ENCODE peak calls at places on chromosomes 4 and X, in six cellular contexts. H, I, E, Z, V and S are unnamed samples.

GRCh38 chr4:6193399-6193798 is 7.0 kb downstream of the JAKMIP1 start:
- DNase-seq in H (no peak), I (no peak), E (no peak), Z (no peak), V (no peak), S (no peak)

GRCh38 chr4:100738388-100739165 is 220.8 kb upstream of the EMCN start:
- DNase-seq in H (no peak), I (peak), E (no peak), Z (no peak), V (peak), S (peak)

GRCh38 chrX:103367502-103367901 is 8.8 kb upstream of the BEX3 start:
- DNase-seq in H (no peak), I (no peak), E (no peak), Z (no peak), V (no peak), S (no peak)

GRCh38 chrX:8668797-8669196 is 63.1 kb downstream of the ANOS1 start:
- DNase-seq in H (peak), I (no peak), E (no peak), Z (no peak), V (no peak), S (no peak)

GRCh38 chr4:166386491-166387367 is 513.7 kb downstream of the TLL1 start:
- DNase-seq in H (no peak), I (no peak), E (no peak), Z (no peak), V (no peak), S (no peak)

GRCh38 chrX:110346681-110347080 is 12.0 kb upstream of the RTL9 start:
- DNase-seq in H (no peak), I (peak), E (no peak), Z (no peak), V (no peak), S (no peak)

GRCh38 chr4:145125396-145125795 is 27.3 kb downstream of the ABCE1 start:
- DNase-seq in H (no peak), I (no peak), E (no peak), Z (no peak), V (no peak), S (no peak)

GRCh38 chrX:106706466-106706865 is 20.0 kb upstream of the RNF128 start:
- DNase-seq in H (no peak), I (no peak), E (no peak), Z (no peak), V (no peak), S (no peak)

GRCh38 chr4:105709081-105709450 is 482 bp downstream of the GSTCD start:
- DNase-seq in H (peak), I (peak), E (no peak), Z (peak), V (no peak), S (no peak)

GRCh38 chr4:177201614-177202013 is 108.1 kb upstream of the NEIL3 start:
- DNase-seq in H (no peak), I (no peak), E (no peak), Z (no peak), V (no peak), S (no peak)

GRCh38 chr4:87227704-87228560 is 7.5 kb upstream of the KLHL8 start:
- DNase-seq in H (no peak), I (no peak), E (no peak), Z (no peak), V (no peak), S (no peak)

GRCh38 chr4:78235800-78236199 is 178.7 kb downstream of the FRAS1 start:
- DNase-seq in H (no peak), I (no peak), E (no peak), Z (no peak), V (no peak), S (no peak)

GRCh38 chr4:185463541-185463940 is 8.0 kb downstream of the CCDC110 start:
- DNase-seq in H (no peak), I (no peak), E (no peak), Z (no peak), V (no peak), S (no peak)

GRCh38 chrX:107712231-107713204 is 63.1 kb downstream of the TSC22D3 start:
- DNase-seq in H (no peak), I (peak), E (no peak), Z (no peak), V (no peak), S (no peak)
- H3K4me3 ChIP-seq in H (no peak), I (no peak), E (no peak), Z (no peak), V (no peak), S (no peak)

DNA sequence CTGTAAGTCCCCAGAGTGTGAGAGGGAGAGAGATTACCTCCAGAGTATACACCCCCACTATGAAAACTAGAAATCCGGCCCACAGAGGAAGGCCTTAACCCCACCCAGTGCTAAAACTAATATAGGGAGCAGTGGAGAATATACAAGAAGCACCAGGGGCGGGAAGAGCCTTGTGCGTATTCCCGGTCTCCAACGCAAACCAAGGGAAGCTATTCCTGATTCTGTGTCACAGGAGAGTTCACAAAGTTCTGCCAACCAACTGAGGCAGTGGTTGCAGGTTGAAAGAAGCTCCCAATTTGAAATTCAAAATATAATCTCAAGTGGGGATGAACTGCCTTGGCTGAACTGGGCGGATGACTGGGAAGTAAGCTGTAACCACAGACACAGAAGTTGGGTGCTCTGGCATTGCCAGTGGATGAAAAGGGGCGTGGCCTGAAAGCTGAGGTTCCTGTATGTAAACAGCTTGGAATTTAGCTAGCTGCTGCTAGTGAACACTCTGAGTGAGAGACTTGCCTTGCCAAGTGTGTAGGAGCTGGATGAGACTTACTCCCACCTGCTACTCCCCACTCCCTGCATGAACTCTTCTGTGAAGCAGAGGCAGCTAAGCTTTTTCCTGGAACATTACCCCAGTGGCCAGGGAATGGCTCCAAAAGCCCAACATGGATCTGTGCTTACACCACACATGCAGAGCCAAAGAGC is 32.7 kb downstream of the ELF2 start:
- DNase-seq in H (no peak), I (peak), E (peak), Z (no peak), V (peak), S (no peak)
- TF ChIP-seq CTCF in H (no peak), I (no peak), E (no peak), Z (no peak), V (no peak), S (no peak)

DNA sequence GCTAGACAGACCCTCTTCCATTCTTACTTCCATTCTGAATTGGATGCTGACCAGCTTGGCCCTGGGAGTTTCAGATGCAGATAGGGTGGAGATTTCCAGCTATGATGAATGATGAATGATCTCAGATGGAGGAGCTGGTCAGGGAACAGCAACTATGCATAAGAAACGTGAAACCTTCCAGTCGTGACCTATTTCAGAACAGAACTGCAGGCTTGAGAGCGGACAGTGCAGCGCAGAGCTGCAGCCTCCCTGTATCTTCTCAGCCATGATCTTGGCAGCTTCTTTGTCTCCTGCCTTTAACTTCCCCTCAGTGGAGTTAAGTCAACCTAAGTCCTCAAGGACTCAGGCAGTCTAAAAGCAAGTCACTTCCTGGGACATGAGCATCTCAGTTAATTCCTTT is 43.3 kb upstream of the HAND2 start:
- DNase-seq in H (no peak), I (no peak), E (no peak), Z (no peak), V (no peak), S (no peak)
- H3K4me3 ChIP-seq in H (no peak), I (no peak), E (no peak), Z (no peak), V (no peak), S (no peak)

DNA sequence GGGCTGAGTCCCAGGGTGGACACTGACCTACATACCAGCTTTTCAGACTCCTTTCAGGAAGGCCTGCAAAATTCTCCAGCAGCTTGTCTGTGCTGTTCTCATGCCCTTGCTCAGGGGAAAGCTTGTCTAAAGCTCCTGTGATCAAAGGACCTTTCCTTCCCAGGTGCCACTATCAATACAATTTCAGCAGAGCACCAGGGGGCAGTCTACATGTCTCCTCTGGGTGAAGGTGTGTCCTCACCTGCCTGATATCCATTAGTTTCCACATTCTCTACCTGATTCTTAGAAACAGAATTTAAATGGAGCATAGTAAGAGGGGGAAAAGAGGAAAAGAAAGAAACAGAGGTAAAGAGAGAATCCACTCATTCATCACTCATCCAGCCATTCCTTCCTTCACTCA is 114.2 kb downstream of the PPARGC1A start:
- DNase-seq in H (peak), I (no peak), E (no peak), Z (no peak), V (no peak), S (no peak)
- TF ChIP-seq CTCF in H (peak), I (no peak), E (peak), Z (no peak), V (peak), S (no peak)

DNA sequence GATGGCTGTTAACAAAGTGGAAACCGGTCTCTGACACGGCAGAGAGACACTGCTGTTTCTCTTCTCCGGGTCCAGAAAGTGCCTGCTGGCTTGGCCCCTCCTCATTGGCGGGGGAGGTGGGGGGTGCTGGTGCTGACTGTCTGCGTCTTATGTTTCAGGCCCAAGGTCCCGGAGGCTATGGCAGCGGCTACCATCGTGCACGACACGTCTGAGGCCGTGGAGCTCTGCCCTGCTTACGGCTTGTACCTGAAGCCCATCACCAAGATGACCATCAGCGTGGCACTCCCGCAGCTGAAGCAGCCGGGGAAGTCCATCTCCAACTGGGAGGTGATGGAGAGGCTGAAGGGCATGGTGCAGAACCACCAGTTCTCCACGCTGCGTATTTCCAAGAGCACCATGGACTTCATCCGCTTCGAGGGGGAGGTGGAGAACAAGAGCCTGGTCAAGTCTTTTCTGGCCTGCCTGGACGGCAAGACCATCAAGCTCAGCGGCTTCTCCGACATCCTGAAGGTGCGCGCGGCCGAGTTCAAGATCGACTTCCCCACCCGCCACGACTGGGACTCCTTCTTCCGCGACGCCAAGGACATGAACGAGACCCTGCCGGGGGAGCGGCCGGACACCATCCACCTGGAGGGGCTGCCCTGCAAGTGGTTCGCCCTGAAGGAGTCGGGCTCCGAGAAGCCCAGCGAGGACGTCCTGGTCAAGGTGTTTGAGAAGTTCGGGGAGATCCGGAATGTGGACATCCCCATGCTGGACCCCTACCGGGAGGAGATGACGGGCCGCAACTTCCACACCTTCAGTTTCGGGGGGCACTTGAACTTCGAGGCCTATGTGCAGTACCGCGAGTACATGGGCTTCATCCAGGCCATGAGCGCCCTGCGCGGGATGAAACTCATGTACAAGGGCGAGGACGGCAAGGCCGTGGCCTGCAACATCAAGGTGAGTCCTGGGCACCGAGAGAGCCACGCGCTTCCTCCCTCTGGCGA is 2.2 kb downstream of the AKAP17A start:
- DNase-seq in H (no peak), I (no peak), E (no peak), Z (no peak), V (no peak), S (no peak)
- H3K4me3 ChIP-seq in H (no peak), I (peak), E (no peak), Z (peak), V (peak), S (peak)

DNA sequence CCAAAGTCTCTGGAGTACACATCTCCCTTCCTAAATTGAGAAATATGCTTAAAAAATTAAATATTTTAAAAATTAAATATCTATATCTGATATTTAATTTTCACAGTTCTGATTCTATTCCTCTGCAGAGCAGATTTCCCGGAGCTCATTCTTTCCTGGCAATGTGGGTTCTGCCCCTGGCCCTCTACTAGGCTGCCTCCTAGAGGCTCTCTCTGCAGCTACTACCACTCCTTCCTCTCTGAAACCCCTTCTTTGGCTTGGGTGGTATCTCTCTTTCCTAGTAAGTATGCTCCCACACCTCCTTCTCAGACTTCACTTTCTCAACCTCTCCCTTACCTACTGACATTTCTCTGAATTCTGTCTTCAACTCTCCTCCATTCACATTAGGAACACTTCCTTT is 45.3 kb downstream of the RPGR start:
- DNase-seq in H (no peak), I (peak), E (no peak), Z (no peak), V (no peak), S (no peak)
- TF ChIP-seq CTCF in H (no peak), I (peak), E (peak), Z (no peak), V (no peak), S (peak)

DNA sequence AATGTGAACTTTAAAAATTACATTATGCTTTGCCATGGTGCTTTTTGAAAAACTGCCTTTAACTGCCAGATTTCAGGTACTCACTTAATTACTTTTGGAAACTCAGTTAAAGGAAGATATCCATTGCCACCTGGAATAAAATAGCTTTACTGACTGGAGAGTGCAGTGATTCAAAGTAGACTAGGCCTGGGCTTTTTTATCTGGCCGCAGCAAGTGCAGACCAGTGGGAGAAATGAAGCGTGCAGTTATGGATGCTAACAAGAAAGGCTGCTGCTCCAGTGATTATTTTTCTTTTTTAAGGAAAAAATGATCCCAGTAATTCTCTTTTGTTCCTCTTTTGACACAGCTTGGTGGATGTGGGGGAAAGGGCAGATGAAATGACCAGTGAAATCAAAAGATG is 1.3 kb downstream of the SCARB2 start:
- DNase-seq in H (no peak), I (no peak), E (no peak), Z (no peak), V (no peak), S (no peak)
- H3K4me3 ChIP-seq in H (peak), I (peak), E (peak), Z (peak), V (peak), S (peak)